ENCODE peak calls at places on chromosomes 16 and 17, in six cellular contexts. B is A549, M is K562, G is GM12878, W is upper lobe of left lung, S is HepG2. U is an unnamed sample.

GRCh38 chr16:81265658-81266451 is 27.4 kb downstream of the BCO1 start:
- ATAC-seq in B (no peak), M (no peak), G (no peak), W (no peak), S (no peak), U (peak; percentile 84)

GRCh38 chr17:80981062-80981902 is 10.4 kb upstream of the CHMP6 start:
- ATAC-seq in B (peak; percentile 55), M (peak; percentile 84), G (peak; percentile 90), W (no peak), S (peak; percentile 62), U (no peak)

GRCh38 chr16:86640265-86640843 is 62.0 kb downstream of the FOXL1 start:
- ATAC-seq in B (no peak), M (no peak), G (no peak), W (no peak), S (no peak), U (no peak)

GRCh38 chr17:12431188-12431587 is 234.5 kb upstream of the MYOCD start:
- ATAC-seq in B (no peak), M (no peak), G (peak; percentile 89), W (no peak), S (no peak), U (no peak)

GRCh38 chr16:47858333-47859067 is 297.3 kb downstream of the ABCC12 start:
- ATAC-seq in B (no peak), M (no peak), G (no peak), W (no peak), S (peak; percentile 21), U (no peak)

GRCh38 chr17:44087319-44087718 is 16.8 kb downstream of the G6PC3 start:
- ATAC-seq in B (no peak), M (peak; percentile 2), G (no peak), W (no peak), S (no peak), U (no peak)

GRCh38 chr16:82655315-82655714 is 28.5 kb downstream of the CDH13 start:
- ATAC-seq in B (no peak), M (no peak), G (peak; percentile 25), W (no peak), S (no peak), U (no peak)

GRCh38 chr17:27473748-27474609 is 17.7 kb downstream of the KSR1 start:
- ATAC-seq in B (no peak), M (peak; percentile 87), G (peak; percentile 35), W (peak; percentile 8), S (no peak), U (no peak)

GRCh38 chr17:55089955-55090573 is 121.5 kb downstream of the STXBP4 start:
- ATAC-seq in B (peak; percentile 83), M (peak; percentile 84), G (peak; percentile 98), W (no peak), S (no peak), U (no peak)

GRCh38 chr16:72013389-72013788 is 4.8 kb downstream of the DHODH start:
- ATAC-seq in B (no peak), M (no peak), G (no peak), W (no peak), S (no peak), U (no peak)

GRCh38 chr17:57490446-57490845 is 234.1 kb downstream of the MSI2 start:
- ATAC-seq in B (no peak), M (no peak), G (no peak), W (no peak), S (no peak), U (no peak)

GRCh38 chr17:64413505-64413904 is 22.8 kb upstream of the PECAM1 start:
- ATAC-seq in B (no peak), M (no peak), G (peak; percentile 87), W (peak; percentile 41), S (no peak), U (no peak)

GRCh38 chr16:3152273-3153076 is 17.6 kb downstream of the ZNF213 start:
- ATAC-seq in B (peak; percentile 32), M (peak; percentile 30), G (peak; percentile 31), W (peak; percentile 46), S (peak; percentile 13), U (peak; percentile 62)

GRCh38 chr16:3152022-3152272 is 17.1 kb downstream of the ZNF213 start:
- ATAC-seq in B (no peak), M (no peak), G (no peak), W (no peak), S (no peak), U (no peak)

GRCh38 chr16:3149193-3149530 is 14.3 kb downstream of the ZNF213 start:
- ATAC-seq in B (no peak), M (no peak), G (no peak), W (no peak), S (no peak), U (no peak)

GRCh38 chr16:3149630-3150345 is 15.0 kb downstream of the ZNF213 start:
- ATAC-seq in B (peak; percentile 48), M (peak; percentile 76), G (peak; percentile 61), W (peak; percentile 65), S (peak; percentile 62), U (peak; percentile 23)

DNA sequence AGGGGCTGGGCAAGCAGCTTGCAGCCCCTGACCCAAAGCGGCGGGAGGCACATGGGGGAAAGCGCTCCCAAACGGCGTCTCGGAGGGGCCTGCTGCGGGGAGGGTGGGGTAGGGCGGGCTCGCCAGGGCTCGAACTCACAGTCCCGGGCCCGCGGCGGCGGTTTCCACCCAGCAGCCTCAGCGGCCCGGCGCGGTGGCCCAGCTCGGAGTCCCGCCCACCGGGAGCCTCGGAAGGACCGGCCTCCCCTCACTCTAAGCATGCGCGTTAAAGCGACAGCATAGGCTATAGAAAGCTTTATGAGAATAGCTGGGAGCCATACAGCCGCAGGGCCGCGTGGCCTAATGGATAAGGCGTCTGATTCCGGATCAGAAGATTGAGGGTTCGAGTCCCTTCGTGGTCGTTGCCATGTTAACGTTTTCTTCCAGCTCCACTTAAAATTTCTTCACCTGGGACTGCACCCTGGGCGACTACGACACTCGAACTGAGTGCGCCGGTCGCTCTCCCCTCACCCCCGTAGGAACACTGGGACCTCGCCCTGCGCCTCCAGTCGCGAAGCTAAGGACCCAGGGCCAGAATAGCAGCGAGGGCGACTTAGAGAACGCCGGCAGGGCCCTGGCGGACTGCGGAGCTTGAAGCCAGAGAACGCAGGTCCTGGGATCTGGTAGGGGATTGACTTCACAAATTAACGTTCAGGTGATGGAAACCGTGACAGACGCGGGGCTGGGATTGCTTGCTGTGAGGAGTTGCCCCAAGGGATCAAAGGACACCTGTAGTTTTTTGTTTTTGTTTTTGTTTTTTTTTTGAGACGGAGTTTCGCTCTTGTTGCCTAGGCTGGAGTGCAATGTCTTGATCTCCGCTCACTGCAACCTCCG is 15.8 kb downstream of the ZNF213 start:
- ATAC-seq in B (peak; percentile 69), M (peak; percentile 88), G (peak; percentile 91), W (peak; percentile 95), S (peak; percentile 75), U (peak; percentile 94)
- TF ChIP-seq EP300 in B (no peak), M (peak; percentile 78), G (peak; percentile 65), W (no peak), S (no peak), U (no peak)

GRCh38 chr16:70374213-70374612 is 27.5 kb downstream of the DDX19A start:
- ATAC-seq in B (no peak), M (no peak), G (no peak), W (no peak), S (no peak), U (no peak)

GRCh38 chr16:70372921-70373550 is 26.3 kb downstream of the DDX19A start:
- ATAC-seq in B (no peak), M (no peak), G (no peak), W (no peak), S (no peak), U (no peak)

GRCh38 chr16:70378869-70379493 is 32.3 kb downstream of the DDX19A start:
- ATAC-seq in B (no peak), M (peak; percentile 40), G (no peak), W (no peak), S (no peak), U (no peak)

GRCh38 chr16:70377782-70378181 is 31.1 kb downstream of the DDX19A start:
- ATAC-seq in B (no peak), M (no peak), G (no peak), W (no peak), S (no peak), U (no peak)

GRCh38 chr16:70375636-70376611 is 29.2 kb downstream of the DDX19A start:
- ATAC-seq in B (no peak), M (peak; percentile 7), G (no peak), W (no peak), S (no peak), U (no peak)
- H3K27ac ChIP-seq in B (no peak overlapping the region), M (no peak overlapping the region), G (no peak overlapping the region), W (no peak overlapping the region), S (peak overlapping the region; percentile 10), U (no peak overlapping the region)

DNA sequence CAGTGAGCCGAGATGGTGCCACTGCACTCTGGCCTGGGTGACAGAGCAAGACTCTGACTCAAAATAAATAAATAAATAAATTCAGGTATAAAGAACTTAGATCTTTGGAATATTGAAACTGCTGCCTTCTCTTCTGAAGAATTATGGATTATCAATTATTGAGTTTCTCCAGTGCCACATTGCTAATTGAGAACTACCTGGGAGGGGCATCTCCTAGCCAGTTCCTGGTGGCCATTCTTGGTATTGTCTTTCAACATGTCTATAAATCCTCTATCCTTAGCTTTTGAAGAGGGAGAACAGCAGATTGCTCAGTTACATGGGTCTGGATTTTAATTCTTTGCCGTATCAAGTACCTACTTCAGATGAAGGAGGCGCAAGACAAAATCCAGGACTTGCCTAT is 29.2 kb downstream of the CALCOCO2 start:
- ATAC-seq in B (peak; percentile 47), M (peak; percentile 54), G (no peak), W (no peak), S (peak; percentile 62), U (no peak)
- TF ChIP-seq CTCF in B (no peak), M (peak; percentile 23), G (no peak), W (no peak), S (no peak), U (no peak)

GRCh38 chr17:38465420-38466345 is 37.4 kb downstream of the ARHGAP23 start:
- ATAC-seq in B (peak; percentile 48), M (no peak), G (no peak), W (peak; percentile 62), S (peak; percentile 10), U (peak; percentile 77)
- TF ChIP-seq EP300 in B (no peak), M (no peak), G (no peak), W (no peak), S (no peak), U (no peak)

DNA sequence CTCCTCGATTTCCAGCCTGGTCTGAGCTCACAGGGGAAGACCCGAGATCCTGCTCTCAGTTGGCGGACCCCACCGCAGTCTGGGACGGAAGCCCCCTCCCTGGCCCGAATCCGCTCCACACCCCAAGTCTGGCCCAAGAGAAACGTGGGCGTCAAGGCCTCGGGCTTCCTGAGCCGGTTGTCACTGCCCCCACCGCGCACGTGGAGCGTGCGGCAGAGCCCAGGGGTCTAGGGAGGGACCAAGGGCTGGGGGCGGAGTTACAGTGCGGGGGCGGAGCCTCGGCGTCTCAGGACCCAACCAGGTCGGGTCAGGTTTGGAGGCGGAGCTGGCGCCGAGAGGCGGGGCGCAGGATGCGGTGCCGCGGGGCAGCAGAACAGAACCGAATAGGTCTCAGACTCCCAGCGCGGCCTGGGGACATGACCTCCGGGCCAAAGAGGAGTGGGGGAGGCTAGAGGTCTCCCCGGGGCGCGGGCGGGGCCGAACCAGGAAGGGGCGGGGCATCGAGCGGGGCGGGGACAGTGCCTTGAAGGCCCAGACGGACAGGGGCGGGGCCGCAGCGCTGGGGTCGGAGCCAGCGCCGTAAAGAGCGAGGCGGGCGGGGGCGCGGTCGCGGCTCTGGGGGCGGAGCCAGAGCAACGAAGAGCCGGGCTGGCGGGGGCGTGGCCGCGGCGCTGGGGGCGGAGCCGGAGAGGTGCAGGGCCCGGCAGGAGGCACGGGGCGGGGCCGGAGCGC is 429 bp upstream of the ZFPM1 start:
- ATAC-seq in B (peak; percentile 49), M (peak; percentile 87), G (peak; percentile 72), W (peak; percentile 94), S (peak; percentile 76), U (peak; percentile 94)
- H3K27ac ChIP-seq in B (peak overlapping the region; percentile 89), M (peak overlapping the region; percentile 90), G (peak overlapping the region; percentile 79), W (peak overlapping the region; percentile 89), S (peak overlapping the region; percentile 51), U (no peak overlapping the region)